ENCODE peak calls at places on chromosomes 1 and 21, in seven cellular contexts. E is NCI-H1092 treated with DMSO at 0.1 percent for 48 hours, G is SJSA1, F is left ventricle myocardium inferior, L is Calu3, I is AG04450, M is right atrium auricular region. A is an unnamed sample.

GRCh38 chr1:233487415-233487814 is 126.5 kb upstream of the KCNK1 start:
- DNase-seq in E (no peak), L (no peak), M (no peak), G (no peak), I (no peak), F (no peak), A (no peak)

GRCh38 chr1:32716312-32717126 is 13.9 kb upstream of the SYNC start:
- DNase-seq in G (peak; percentile 74), M (no peak), F (peak; percentile 46), I (no peak), E (peak; percentile 58), L (peak; percentile 99), A (peak; percentile 99)

GRCh38 chr1:207964195-207964966 is 53.5 kb upstream of the CD34 start:
- DNase-seq in E (no peak), L (no peak), G (peak; percentile 28), I (no peak), M (no peak), F (no peak), A (no peak)

GRCh38 chr1:40653851-40654537 is 11.5 kb downstream of the RIMS3 start:
- DNase-seq in M (no peak), F (no peak), G (no peak), I (no peak), L (no peak), E (peak; percentile 49), A (no peak)

GRCh38 chr1:228875741-228876140 is 140.5 kb downstream of the RHOU start:
- DNase-seq in F (no peak), G (no peak), M (no peak), E (no peak), L (no peak), I (no peak), A (no peak)

GRCh38 chr1:9087411-9087810 is 18.0 kb upstream of the SLC2A5 start:
- DNase-seq in I (no peak), G (no peak), L (no peak), F (no peak), E (no peak), M (no peak), A (no peak)

GRCh38 chr21:35026617-35027557 is 22.2 kb downstream of the RUNX1 start:
- DNase-seq in L (no peak), M (peak; percentile 62), E (no peak), G (no peak), I (no peak), F (peak; percentile 68), A (peak; percentile 67)

GRCh38 chr1:20634594-20635084 is 1.4 kb downstream of the PINK1 start:
- DNase-seq in L (peak; percentile 37), M (no peak), G (no peak), E (peak; percentile 18), F (no peak), I (no peak), A (peak; percentile 44)

GRCh38 chr21:29712818-29713217 is 227.0 kb downstream of the GRIK1 start:
- DNase-seq in I (no peak), L (no peak), F (no peak), E (no peak), G (no peak), M (no peak), A (no peak)

GRCh38 chr1:17109897-17110554 is 9.2 kb downstream of the PADI2 start:
- DNase-seq in G (no peak), I (no peak), M (no peak), F (no peak), E (peak; percentile 80), L (no peak), A (peak; percentile 41)

GRCh38 chr1:145824499-145824842 is 471 bp downstream of the POLR3C start:
- DNase-seq in L (no peak), E (no peak), F (no peak), I (no peak), G (no peak), M (no peak), A (no peak)

GRCh38 chr1:30068787-30069472 is 654.5 kb downstream of the MATN1 start:
- DNase-seq in E (no peak), G (no peak), M (no peak), I (no peak), F (no peak), L (peak; percentile 32), A (no peak)

GRCh38 chr1:10056599-10056987 is 23.8 kb downstream of the UBE4B start:
- DNase-seq in E (peak; percentile 97), F (no peak), M (no peak), G (no peak), L (no peak), I (no peak), A (no peak)

GRCh38 chr1:176880954-176881595 is 283.4 kb downstream of the ASTN1 start:
- DNase-seq in M (peak; percentile 72), L (peak; percentile 81), F (peak; percentile 61), I (peak; percentile 45), E (peak; percentile 70), G (peak; percentile 48), A (peak; percentile 65)

GRCh38 chr1:219967361-219967760 is 39.0 kb upstream of the SLC30A10 start:
- DNase-seq in F (no peak), E (no peak), G (no peak), M (no peak), L (no peak), I (no peak), A (no peak)

GRCh38 chr21:37531402-37532042 is 164.9 kb downstream of the DYRK1A start:
- DNase-seq in F (peak; percentile 75), L (peak; percentile 18), I (no peak), M (no peak), G (no peak), E (peak; percentile 48), A (no peak)

GRCh38 chr21:38346286-38346685 is 89.5 kb downstream of the KCNJ15 start:
- DNase-seq in G (no peak), L (no peak), M (no peak), E (no peak), F (no peak), I (no peak), A (no peak)

GRCh38 chr21:42437786-42438185 is 34.1 kb downstream of the UBASH3A start:
- DNase-seq in I (no peak), E (no peak), G (no peak), F (no peak), L (no peak), M (no peak), A (no peak)

GRCh38 chr21:38989097-38989744 is 183.5 kb downstream of the ETS2 start:
- DNase-seq in F (no peak), G (no peak), E (no peak), I (no peak), L (no peak), M (no peak), A (no peak)

GRCh38 chr1:190957565-190957964 is 479.9 kb upstream of the BRINP3 start:
- DNase-seq in E (no peak), G (no peak), F (no peak), I (no peak), L (no peak), M (no peak), A (no peak)

GRCh38 chr1:60696512-60696911 is 385.8 kb upstream of the NFIA start:
- DNase-seq in M (no peak), E (no peak), G (no peak), F (no peak), L (no peak), I (no peak), A (no peak)

GRCh38 chr1:161726631-161727342 is 5.4 kb downstream of the FCRLB start:
- DNase-seq in I (peak; percentile 69), L (peak; percentile 89), E (peak; percentile 33), F (peak; percentile 90), M (peak; percentile 83), G (peak; percentile 64), A (peak; percentile 56)

GRCh38 chr1:184705271-184705670 is 49.4 kb downstream of the EDEM3 start:
- DNase-seq in L (no peak), G (no peak), E (no peak), I (no peak), M (no peak), F (no peak), A (no peak)

GRCh38 chr1:180234369-180235076 is 4.5 kb downstream of the LHX4 start:
- DNase-seq in E (no peak), M (no peak), I (no peak), L (peak; percentile 19), F (no peak), G (no peak), A (peak; percentile 84)

GRCh38 chr1:10745886-10746455 is 50.5 kb downstream of the CASZ1 start:
- DNase-seq in M (peak; percentile 70), I (no peak), L (no peak), E (no peak), G (no peak), F (peak; percentile 47), A (no peak)

GRCh38 chr1:42385283-42385682 is 4.7 kb downstream of the RIMKLA start:
- DNase-seq in L (no peak), I (no peak), E (no peak), F (no peak), M (no peak), G (no peak), A (no peak)

A was measured in small intestine.